ENCODE peak calls at places on chromosomes 5 and 9, in six cellular contexts. V, M, S, L, Q and Y are unnamed samples.
A peak's percentile ranks its signal among the peaks of the same experiment; 100 is the strongest.

GRCh38 chr5:36108758-36109245 is 42.1 kb upstream of the UGT3A2 start:
- DNase-seq in M (no peak), L (no peak), V (no peak), S (no peak), Q (peak; percentile 36), Y (no peak)

GRCh38 chr9:124940521-124940893 is 376 bp downstream of the GOLGA1 start:
- DNase-seq in V (no peak), L (no peak), M (no peak), Q (no peak), S (no peak), Y (no peak)

GRCh38 chr5:153779852-153780251 is 258.9 kb downstream of the FAM114A2 start:
- DNase-seq in Q (no peak), L (no peak), V (no peak), M (no peak), S (no peak), Y (no peak)

GRCh38 chr9:16368425-16369087 is 501.9 kb downstream of the BNC2 start:
- DNase-seq in L (no peak), S (no peak), Q (no peak), V (no peak), M (no peak), Y (no peak)

GRCh38 chr5:127887282-127887681 is 184.1 kb downstream of the CCDC192 start:
- DNase-seq in M (no peak), V (no peak), L (no peak), S (no peak), Q (no peak), Y (no peak)

GRCh38 chr5:165039748-165040147 is 1534.3 kb downstream of the MAT2B start:
- DNase-seq in Q (no peak), M (no peak), L (no peak), V (no peak), S (no peak), Y (no peak)

GRCh38 chr5:146825033-146825432 is 53.5 kb downstream of the PPP2R2B start:
- DNase-seq in S (peak; percentile 56), Q (peak; percentile 26), V (peak; percentile 33), M (peak; percentile 13), L (no peak), Y (no peak)

GRCh38 chr5:36607114-36607561 is 732 bp downstream of the SLC1A3 start:
- DNase-seq in S (peak; percentile 58), M (no peak), Q (peak; percentile 65), V (peak; percentile 62), L (no peak), Y (no peak)

GRCh38 chr5:135451581-135452360 is at the start of gene TIFAB:
- DNase-seq in V (no peak), Q (no peak), L (no peak), S (no peak), M (no peak), Y (no peak)

GRCh38 chr5:176810687-176811501 is 535 bp downstream of the UNC5A start:
- DNase-seq in V (no peak), S (peak; percentile 18), M (no peak), Q (peak; percentile 4), L (no peak), Y (no peak)

GRCh38 chr5:150774145-150774544 is 4.4 kb upstream of the SMIM3 start:
- DNase-seq in L (no peak), M (no peak), Q (peak; percentile 86), V (peak; percentile 50), S (peak; percentile 71), Y (no peak)

GRCh38 chr9:4318741-4319140 is 18.9 kb upstream of the GLIS3 start:
- DNase-seq in S (peak; percentile 62), L (no peak), M (no peak), Q (no peak), V (no peak), Y (no peak)

DNA sequence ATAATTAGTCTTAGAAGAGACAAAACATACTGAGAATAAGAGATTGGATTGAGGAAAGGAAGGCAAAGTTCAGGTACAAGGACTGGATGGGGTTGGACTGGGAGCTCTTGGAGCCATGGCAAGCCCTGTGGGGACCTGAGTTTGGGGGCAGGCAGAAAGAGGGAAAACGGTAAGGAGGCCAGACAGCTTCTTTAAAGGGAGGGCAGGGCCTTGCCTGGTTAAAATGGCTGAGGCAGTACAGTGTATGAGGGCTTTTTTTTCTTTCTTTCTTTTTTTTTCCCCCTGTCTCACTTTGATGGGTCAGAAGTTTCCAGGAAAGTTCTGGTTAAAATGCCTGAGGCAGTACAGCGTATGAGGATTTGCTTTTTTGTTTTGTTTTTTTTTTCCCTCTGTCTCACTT is 16.7 kb downstream of the SNX18 start:
- DNase-seq in S (no peak), M (no peak), L (no peak), V (no peak), Q (no peak), Y (no peak)
- H3K4me3 ChIP-seq in S (no peak overlapping the region), M (no peak overlapping the region), L (no peak overlapping the region), V (no peak overlapping the region), Q (no peak overlapping the region), Y (no peak overlapping the region)

DNA sequence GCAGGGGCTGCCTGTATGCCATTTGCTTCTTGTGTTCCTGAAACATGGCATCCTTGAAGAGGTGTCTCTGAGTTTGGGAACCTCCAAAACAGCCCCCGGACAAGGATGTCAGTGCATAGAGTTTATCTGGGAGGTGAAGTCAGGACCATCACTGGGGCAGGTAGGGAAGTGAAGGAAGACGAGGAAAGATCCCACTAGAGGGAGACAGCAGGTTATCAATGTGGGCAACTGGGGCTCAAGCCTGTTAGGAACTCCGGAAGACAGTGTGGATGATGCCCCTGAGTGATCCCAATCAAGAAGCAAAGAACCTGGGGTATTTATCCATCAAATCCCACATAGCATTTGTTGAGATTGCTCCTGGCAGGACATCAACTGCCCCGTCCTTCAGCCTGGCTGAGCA is 233.1 kb downstream of the AGTPBP1 start:
- DNase-seq in L (no peak), Q (no peak), V (no peak), S (peak; percentile 20), M (no peak), Y (no peak)
- TF ChIP-seq CTCF in L (no peak), Q (no peak), V (no peak), S (peak; percentile 33), M (peak; percentile 20), Y (peak; percentile 5)

GRCh38 chr5:143397302-143398052 is 6.0 kb downstream of the NR3C1 start:
- DNase-seq in S (no peak), V (no peak), L (no peak), M (no peak), Q (no peak), Y (no peak)
- H3K4me3 ChIP-seq in S (peak overlapping the region; percentile 87), V (peak overlapping the region; percentile 95), L (peak overlapping the region; percentile 83), M (peak overlapping the region; percentile 34), Q (peak overlapping the region; percentile 94), Y (peak overlapping the region; percentile 97)

GRCh38 chr5:152466079-152466745 is 61.1 kb upstream of the NMUR2 start:
- DNase-seq in V (no peak), M (no peak), Q (no peak), L (no peak), S (no peak), Y (no peak)

GRCh38 chr5:152456815-152457443 is 51.9 kb upstream of the NMUR2 start:
- DNase-seq in L (no peak), M (no peak), S (no peak), Q (no peak), V (no peak), Y (no peak)

GRCh38 chr5:152464048-152464447 is 59.0 kb upstream of the NMUR2 start:
- DNase-seq in S (no peak), Q (no peak), M (no peak), V (no peak), L (no peak), Y (no peak)

GRCh38 chr5:152462021-152462721 is 57.1 kb upstream of the NMUR2 start:
- DNase-seq in Q (no peak), V (no peak), M (no peak), L (no peak), S (no peak), Y (no peak)
- TF ChIP-seq CTCF in Q (no peak), V (no peak), M (no peak), L (peak; percentile 54), S (no peak), Y (peak; percentile 64)

DNA sequence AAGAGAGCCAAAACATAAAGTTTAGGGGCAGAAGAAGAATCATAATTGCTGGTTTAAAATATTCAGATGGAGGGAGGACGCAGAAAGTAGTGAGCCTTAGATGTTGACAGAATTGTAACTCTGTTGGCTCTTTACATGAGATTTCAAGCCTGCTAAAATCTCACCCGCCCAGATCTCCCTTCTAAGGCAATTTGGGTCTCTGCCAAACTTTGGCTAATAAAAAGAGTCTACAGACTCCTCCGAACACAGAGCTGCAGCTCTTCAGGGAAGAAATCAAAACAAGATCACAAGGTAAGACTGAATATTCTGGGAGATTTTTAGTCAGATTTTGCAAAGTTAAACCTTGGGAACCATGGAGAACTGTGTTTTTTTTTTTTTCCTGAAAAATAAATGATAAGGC is at the start of gene IL33:
- DNase-seq in L (no peak), Q (peak; percentile 78), M (no peak), S (peak; percentile 15), V (no peak), Y (no peak)
- H3K4me3 ChIP-seq in L (no peak within 1 kb of the TSS), Q (no peak within 1 kb of the TSS), M (no peak within 1 kb of the TSS), S (no peak within 1 kb of the TSS), V (no peak within 1 kb of the TSS), Y (no peak within 1 kb of the TSS)